ENCODE peak calls at places on chromosomes 12 and 14, in seven cellular contexts. Y is cardiac muscle cell, P is thyroid gland, I is adipocyte, U is fibroblast of lung, S is Peyer's patch, E is neuronal stem cell. N is an unnamed sample.

GRCh38 chr12:15423629-15424028 is 101.3 kb downstream of the PTPRO start:
- DNase-seq in Y (peak; percentile 2), P (no peak), I (peak; percentile 4), U (peak; percentile 51), S (no peak), E (no peak), N (no peak)

GRCh38 chr12:96698965-96699364 is 208.1 kb upstream of the NEDD1 start:
- DNase-seq in Y (no peak), P (no peak), I (no peak), U (no peak), S (no peak), E (no peak), N (no peak)

GRCh38 chr14:102928412-102929348 is 6.2 kb downstream of the AMN start:
- DNase-seq in Y (peak; percentile 73), P (peak; percentile 76), I (peak; percentile 60), U (peak; percentile 30), S (peak; percentile 98), E (peak; percentile 66), N (peak; percentile 77)

GRCh38 chr12:113097716-113098427 is 37.7 kb downstream of the RASAL1 start:
- DNase-seq in Y (peak; percentile 43), P (peak; percentile 46), I (peak; percentile 8), U (peak; percentile 62), S (no peak), E (peak; percentile 40), N (no peak)

GRCh38 chr12:56256326-56256960 is 1.7 kb downstream of the ANKRD52 start:
- DNase-seq in Y (peak; percentile 44), P (no peak), I (peak; percentile 59), U (peak; percentile 59), S (no peak), E (no peak), N (no peak)

GRCh38 chr12:66236969-66237368 is 48.0 kb downstream of the IRAK3 start:
- DNase-seq in Y (no peak), P (no peak), I (no peak), U (no peak), S (no peak), E (no peak), N (no peak)

GRCh38 chr12:52207895-52208294 is 16.1 kb upstream of the KRT80 start:
- DNase-seq in Y (peak; percentile 76), P (peak; percentile 94), I (no peak), U (peak; percentile 66), S (peak; percentile 58), E (no peak), N (no peak)

GRCh38 chr14:53938126-53938671 is 18.4 kb downstream of the BMP4 start:
- DNase-seq in Y (no peak), P (no peak), I (peak; percentile 42), U (peak; percentile 31), S (no peak), E (no peak), N (no peak)

GRCh38 chr12:6183689-6184441 is 16.3 kb upstream of the CD9 start:
- DNase-seq in Y (peak; percentile 78), P (no peak), I (peak; percentile 69), U (peak; percentile 76), S (no peak), E (no peak), N (no peak)

GRCh38 chr12:51077930-51078329 is 5.5 kb downstream of the CSRNP2 start:
- DNase-seq in Y (peak; percentile 21), P (peak; percentile 67), I (peak; percentile 40), U (peak; percentile 49), S (no peak), E (no peak), N (no peak)
- H3K4me1 ChIP-seq in Y (peaks cover 13% of the 10 kb centered on the region), P (peaks cover 15% of the 10 kb centered on the region), I (peaks cover 47% of the 10 kb centered on the region), U (peaks cover 3% of the 10 kb centered on the region), S (no peaks in the 10 kb centered on the region), E (no peaks in the 10 kb centered on the region), N (peaks cover 12% of the 10 kb centered on the region)

GRCh38 chr12:92363295-92364146 is 217.9 kb upstream of the BTG1 start:
- DNase-seq in Y (peak; percentile 48), P (no peak), I (peak; percentile 43), U (peak; percentile 50), S (no peak), E (no peak), N (peak; percentile 77)
- H3K4me3 ChIP-seq in Y (no peak overlapping the region), P (no peak overlapping the region), I (peak overlapping the region; percentile 69), U (peak overlapping the region; percentile 24), S (peak overlapping the region; percentile 30), E (peak overlapping the region; percentile 21), N (peak overlapping the region; percentile 80)

GRCh38 chr12:124754949-124755800 is 108.5 kb downstream of the SCARB1 start:
- DNase-seq in Y (peak; percentile 98), P (peak; percentile 95), I (peak; percentile 90), U (peak; percentile 87), S (peak; percentile 60), E (no peak), N (no peak)
- H3K4me1 ChIP-seq in Y (peaks cover 2% of the 10 kb centered on the region), P (peaks cover 43% of the 10 kb centered on the region), I (peaks cover 28% of the 10 kb centered on the region), U (peaks cover 11% of the 10 kb centered on the region), S (no peaks in the 10 kb centered on the region), E (peaks cover 18% of the 10 kb centered on the region), N (no peaks in the 10 kb centered on the region)

GRCh38 chr14:28356819-28357218 is 409.8 kb upstream of the FOXG1 start:
- DNase-seq in Y (no peak), P (no peak), I (no peak), U (no peak), S (no peak), E (no peak), N (no peak)
- H3K4me3 ChIP-seq in Y (no peak overlapping the region), P (no peak overlapping the region), I (no peak overlapping the region), U (no peak overlapping the region), S (no peak overlapping the region), E (no peak overlapping the region), N (no peak overlapping the region)